ENCODE peak calls at places on chromosomes 1 and 21, in five cellular contexts. U, F, J, Z and E are unnamed samples.

GRCh38 chr1:151680391-151680790 is 36.2 kb downstream of the CELF3 start:
- DNase-seq in F (no peak), U (no peak), Z (no peak), J (peak), E (no peak)

GRCh38 chr1:25360596-25361581 is 22.8 kb downstream of the TMEM50A start:
- DNase-seq in Z (no peak), U (no peak), F (no peak), J (peak), E (no peak)

GRCh38 chr21:38733973-38734546 is 71.7 kb upstream of the ETS2 start:
- DNase-seq in F (peak), J (peak), U (peak), Z (peak), E (peak)

GRCh38 chr1:84348240-84348555 is 46.7 kb downstream of the SAMD13 start:
- DNase-seq in J (peak), U (no peak), Z (no peak), F (no peak), E (no peak)

GRCh38 chr1:143574891-143575520 is 396.8 kb downstream of the FAM72C start:
- DNase-seq in U (no peak), F (no peak), J (no peak), Z (no peak), E (no peak)

GRCh38 chr1:166952002-166952746 is 23.2 kb downstream of the ILDR2 start:
- DNase-seq in J (peak), U (no peak), Z (no peak), F (peak), E (no peak)

GRCh38 chr21:42878678-42878992 is 704 bp downstream of the WDR4 start:
- DNase-seq in J (no peak), Z (no peak), F (no peak), U (no peak), E (no peak)

GRCh38 chr1:176157995-176158394 is 49.1 kb downstream of the COP1 start:
- DNase-seq in F (no peak), U (no peak), J (no peak), Z (no peak), E (no peak)

GRCh38 chr1:214719207-214719606 is 116.2 kb downstream of the CENPF start:
- DNase-seq in Z (no peak), J (peak), F (no peak), U (no peak), E (no peak)

GRCh38 chr1:89905391-89906058 is 84.7 kb downstream of the LRRC8D start:
- DNase-seq in F (peak), U (no peak), Z (no peak), J (peak), E (no peak)

GRCh38 chr1:61376151-61376550 is 293.8 kb downstream of the NFIA start:
- DNase-seq in U (no peak), J (no peak), F (no peak), Z (no peak), E (no peak)

GRCh38 chr1:218439541-218440295 is 94.6 kb downstream of the TGFB2 start:
- DNase-seq in U (no peak), F (peak), J (peak), Z (no peak), E (no peak)

GRCh38 chr1:180080439-180080838 is 74.2 kb upstream of the QSOX1 start:
- DNase-seq in F (no peak), U (no peak), Z (no peak), J (no peak), E (no peak)

GRCh38 chr1:17128361-17128760 is 9.1 kb upstream of the PADI2 start:
- DNase-seq in U (no peak), Z (no peak), J (peak), F (no peak), E (no peak)

GRCh38 chr1:19437911-19438310 is 47.4 kb downstream of the CAPZB start:
- DNase-seq in F (no peak), Z (peak), J (peak), U (no peak), E (no peak)

GRCh38 chr1:241644259-241644658 is 4.1 kb upstream of the CHML start:
- DNase-seq in Z (no peak), F (no peak), U (no peak), J (no peak), E (no peak)

GRCh38 chr1:204579681-204580080 is 63.5 kb downstream of the MDM4 start:
- DNase-seq in Z (no peak), U (no peak), F (no peak), J (no peak), E (no peak)

GRCh38 chr1:234608026-234608719 is 1.8 kb downstream of the IRF2BP2 start:
- DNase-seq in F (peak), Z (peak), U (peak), J (peak), E (peak)
- TF ChIP-seq CTCF in F (peak), Z (no peak), U (peak), J (no peak), E (peak)

DNA sequence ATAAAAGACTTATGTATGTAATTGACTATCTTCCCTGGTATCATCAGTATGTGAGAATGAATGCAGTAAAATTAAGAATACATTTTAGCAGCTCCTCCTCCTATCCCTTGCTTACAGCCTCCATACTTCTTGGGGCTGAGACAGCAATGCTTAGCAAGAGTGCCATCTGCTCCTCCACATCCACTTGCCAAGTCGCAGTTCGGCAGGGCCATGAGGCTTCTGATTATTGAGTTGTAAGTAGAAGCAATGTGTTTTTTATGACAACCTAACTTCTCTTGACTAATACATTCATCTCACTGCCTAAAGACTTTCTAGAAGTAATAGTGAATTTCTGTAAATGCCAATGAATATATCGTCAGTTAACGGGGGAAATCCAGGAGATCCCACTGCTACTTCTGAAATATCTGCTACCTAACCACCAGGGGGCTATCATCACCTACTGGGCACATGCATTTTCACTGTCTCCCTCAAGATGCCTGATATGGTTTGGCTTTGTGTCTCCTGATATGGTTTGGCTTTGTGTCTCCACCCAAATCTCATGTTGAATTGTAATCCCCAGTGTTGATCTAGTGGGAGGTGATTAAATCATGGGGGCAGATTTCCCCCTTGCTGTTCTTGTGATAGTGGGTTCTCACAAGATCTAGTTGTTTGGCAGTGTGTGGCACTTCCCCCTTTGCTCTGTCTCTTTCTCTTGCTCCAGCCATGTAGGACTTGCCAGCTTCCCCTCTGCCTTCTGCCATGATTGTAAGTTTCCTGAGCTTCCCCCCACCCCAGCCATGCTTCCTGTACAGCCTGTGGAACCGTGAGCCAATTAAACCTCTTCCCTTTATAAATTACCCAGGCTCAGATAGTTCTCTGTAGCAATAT is 59.6 kb downstream of the EXTL2 start:
- DNase-seq in F (peak), U (no peak), Z (no peak), J (peak), E (peak)
- TF ChIP-seq CTCF in F (peak), U (peak), Z (no peak), J (peak), E (peak)

GRCh38 chr1:78055565-78056132 is 9.9 kb downstream of the GIPC2 start:
- DNase-seq in Z (no peak), F (no peak), U (no peak), J (no peak), E (no peak)

GRCh38 chr1:78061825-78062523 is 16.2 kb downstream of the GIPC2 start:
- DNase-seq in F (no peak), J (peak), Z (no peak), U (no peak), E (no peak)

DNA sequence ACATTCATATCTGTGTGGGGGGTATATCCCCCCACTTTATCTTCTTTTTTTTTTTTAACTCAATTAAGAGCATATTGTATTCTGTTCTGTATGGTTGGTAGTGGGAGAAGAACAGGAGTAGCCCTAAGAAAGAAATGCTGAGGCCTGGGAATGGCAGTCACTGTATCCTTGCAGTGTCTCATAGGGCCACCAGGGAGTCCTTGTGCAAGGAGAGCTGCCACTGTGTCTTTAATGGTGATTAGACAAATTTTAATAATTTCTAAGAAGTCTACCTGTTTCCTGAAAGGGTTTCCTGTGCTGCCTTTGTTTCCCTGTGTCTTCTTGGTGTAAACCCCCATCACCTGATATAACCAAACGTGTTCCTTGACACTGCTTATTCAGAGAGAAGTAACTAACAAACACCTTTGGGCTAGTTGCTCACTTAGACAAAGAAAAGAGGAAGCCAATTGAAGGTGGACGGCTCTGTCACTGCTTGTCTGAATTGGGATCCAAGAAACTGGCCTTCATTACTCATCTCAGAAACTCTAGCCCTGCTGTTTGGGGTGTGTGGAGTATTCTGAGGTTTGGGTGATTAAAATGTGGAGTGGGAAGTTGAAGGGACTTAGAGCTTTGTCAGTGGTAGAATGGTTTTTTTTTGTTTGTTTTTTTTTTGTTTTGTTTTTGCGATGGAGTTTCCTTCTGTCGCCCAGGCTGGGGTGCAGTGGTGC is 15.2 kb downstream of the GIPC2 start:
- DNase-seq in J (no peak), Z (no peak), U (peak), F (no peak), E (peak)
- TF ChIP-seq CTCF in J (peak), Z (no peak), U (peak), F (peak), E (no peak)

GRCh38 chr1:206521002-206521585 is 13.8 kb downstream of the RASSF5 start:
- DNase-seq in F (no peak), U (no peak), J (no peak), Z (no peak), E (no peak)

GRCh38 chr1:206521694-206522402 is 14.5 kb downstream of the RASSF5 start:
- DNase-seq in U (no peak), J (no peak), F (no peak), Z (no peak), E (no peak)

GRCh38 chr1:206529425-206529824 is 22.1 kb downstream of the RASSF5 start:
- DNase-seq in Z (no peak), U (no peak), J (no peak), F (no peak), E (no peak)

GRCh38 chr1:206526064-206526911 is 19.0 kb downstream of the RASSF5 start:
- DNase-seq in Z (no peak), F (no peak), U (no peak), J (no peak), E (no peak)

DNA sequence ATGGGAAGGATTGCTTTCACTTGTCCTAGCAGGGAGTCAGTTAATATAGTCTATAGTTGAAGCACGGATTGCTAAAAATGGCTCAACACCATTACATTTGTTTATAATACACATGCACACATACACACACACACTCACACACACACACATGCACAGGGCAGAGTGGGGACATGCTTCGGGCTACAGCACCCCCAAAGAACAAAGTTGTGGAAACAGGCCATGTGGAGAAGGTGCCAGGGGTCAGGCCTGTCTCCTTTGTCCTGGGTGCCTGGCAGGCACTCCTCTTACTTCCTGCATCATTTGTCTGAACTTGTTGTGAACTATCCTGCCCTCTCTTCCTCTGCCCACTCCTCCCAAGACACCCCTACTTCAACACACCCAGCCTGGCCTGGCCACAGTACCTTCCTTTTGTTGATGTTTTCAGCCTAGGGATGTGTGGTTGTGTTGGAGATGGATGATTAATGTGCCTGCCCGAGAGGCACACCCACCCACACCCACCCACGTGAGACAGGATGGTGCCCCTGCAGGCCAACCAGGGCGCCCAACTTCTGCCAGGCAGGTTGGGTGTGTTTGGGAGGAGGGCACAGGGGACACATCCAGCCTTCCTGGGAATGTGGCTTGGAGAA is 17.5 kb downstream of the RASSF5 start:
- DNase-seq in J (no peak), U (no peak), Z (no peak), F (no peak), E (no peak)
- TF ChIP-seq CTCF in J (no peak), U (no peak), Z (no peak), F (no peak), E (no peak)

GRCh38 chr1:94425821-94426484 is 7.8 kb downstream of the ABCD3 start:
- DNase-seq in F (no peak), U (no peak), J (no peak), Z (no peak), E (no peak)

GRCh38 chr1:94433866-94434265 is 15.7 kb downstream of the ABCD3 start:
- DNase-seq in U (no peak), J (peak), F (no peak), Z (no peak), E (no peak)

DNA sequence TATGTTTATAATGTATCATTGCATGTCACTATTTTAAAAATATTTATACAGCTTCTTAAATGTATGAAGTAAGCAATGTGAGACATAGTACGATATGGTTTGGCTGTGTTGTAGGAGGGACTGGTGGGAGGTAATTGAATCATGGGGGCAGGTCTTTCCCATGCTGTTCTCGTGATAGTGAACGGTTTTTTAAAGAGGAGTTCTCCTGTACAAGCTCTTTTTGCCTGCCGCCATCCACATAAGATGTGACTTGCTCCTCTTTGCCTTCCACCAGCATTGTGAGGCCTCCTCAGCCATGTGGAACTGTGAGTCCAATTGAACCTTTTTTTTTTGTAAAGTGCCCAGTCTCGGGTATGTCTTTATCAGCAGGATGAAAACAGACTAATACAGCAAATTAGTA is 10.3 kb downstream of the ABCD3 start:
- DNase-seq in Z (no peak), F (no peak), J (no peak), U (no peak), E (no peak)
- TF ChIP-seq CTCF in Z (no peak), F (no peak), J (no peak), U (no peak), E (no peak)

GRCh38 chr1:94253456-94254042 is 16.2 kb upstream of the ARHGAP29 start:
- DNase-seq in Z (no peak), F (no peak), U (no peak), J (no peak), E (no peak)
- TF ChIP-seq CTCF in Z (no peak), F (no peak), U (no peak), J (no peak), E (no peak)

GRCh38 chr1:86489242-86489878 is 20.6 kb downstream of the CLCA1 start:
- DNase-seq in F (no peak), U (no peak), J (no peak), Z (no peak), E (no peak)
- TF ChIP-seq CTCF in F (no peak), U (no peak), J (no peak), Z (no peak), E (no peak)

GRCh38 chr1:172609528-172609927 is 49.4 kb upstream of the FASLG start:
- DNase-seq in U (no peak), J (no peak), F (no peak), Z (no peak), E (no peak)

GRCh38 chr1:172603816-172604215 is 55.1 kb upstream of the FASLG start:
- DNase-seq in J (no peak), U (no peak), Z (no peak), F (no peak), E (no peak)

GRCh38 chr1:172608098-172608601 is 50.8 kb upstream of the FASLG start:
- DNase-seq in F (no peak), U (no peak), Z (no peak), J (no peak), E (no peak)

GRCh38 chr1:172605641-172606040 is 53.3 kb upstream of the FASLG start:
- DNase-seq in U (no peak), J (no peak), F (no peak), Z (no peak), E (no peak)

DNA sequence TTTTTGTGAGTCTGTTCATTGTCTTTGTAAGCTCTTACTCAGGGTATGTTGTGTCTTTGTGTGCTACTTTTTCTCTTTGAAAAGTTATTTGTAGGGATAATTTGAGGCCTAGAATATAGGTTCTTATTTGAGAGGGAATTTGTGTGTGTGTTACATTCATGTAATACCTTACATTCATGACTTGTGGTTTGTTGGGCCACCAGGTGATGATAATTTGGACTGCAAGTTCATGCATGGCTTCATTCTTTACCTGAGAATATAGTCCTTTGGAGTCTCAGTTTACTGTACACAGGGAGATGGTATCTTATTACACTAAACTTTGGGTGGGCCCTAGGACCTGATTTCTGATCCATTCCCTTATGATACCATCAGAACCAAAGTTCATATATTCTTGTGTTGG is 51.8 kb upstream of the FASLG start:
- DNase-seq in J (no peak), F (no peak), U (no peak), Z (no peak), E (no peak)
- TF ChIP-seq CTCF in J (no peak), F (no peak), U (no peak), Z (no peak), E (no peak)

DNA sequence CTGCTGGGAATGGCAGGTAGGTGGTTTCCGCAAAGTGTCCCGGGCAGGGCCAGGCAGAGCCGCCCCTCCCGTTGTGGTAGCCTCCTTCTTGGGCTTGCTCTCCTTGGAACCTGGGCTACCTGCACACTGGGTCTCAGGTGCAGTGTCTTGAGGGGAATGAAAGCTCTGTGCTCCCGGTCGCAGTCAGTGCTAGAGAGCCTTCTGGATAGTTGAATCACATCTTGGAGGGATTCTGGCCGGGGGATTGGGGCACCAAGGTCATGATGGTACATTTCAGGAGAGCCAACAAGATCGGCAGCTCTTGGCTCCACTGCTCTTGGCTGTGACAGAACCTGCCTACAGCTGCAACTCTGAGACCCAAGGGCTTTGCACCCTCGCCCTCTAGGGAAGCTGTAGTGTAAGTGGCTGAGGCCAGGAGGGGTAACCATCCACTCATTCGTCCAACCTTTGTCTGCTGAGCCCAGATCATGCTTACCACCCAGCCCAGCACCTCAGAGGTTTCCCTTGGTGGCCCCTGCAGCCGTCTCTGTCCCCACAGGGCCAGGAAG is 39.8 kb downstream of the NTPCR start:
- DNase-seq in J (no peak), F (no peak), Z (no peak), U (no peak), E (no peak)
- TF ChIP-seq CTCF in J (no peak), F (no peak), Z (no peak), U (no peak), E (no peak)